ENCODE peak calls at places on chromosomes 2 and 18, in eight cellular contexts. H is endodermal cell, X is fibroblast of mammary gland, G is HFF-Myc, W is Karpas-422, N is astrocyte of the cerebellum, U is HL-60, K is fibroblast of lung. C is an unnamed sample.

GRCh38 chr2:167960089-167960747 is 287.2 kb downstream of the STK39 start:
- DNase-seq in H (no peak), X (no peak), G (no peak), W (no peak), N (no peak), U (no peak), K (no peak), C (no peak)

GRCh38 chr2:131085646-131086045 is 7.6 kb downstream of the FAM168B start:
- DNase-seq in H (no peak), X (no peak), G (no peak), W (no peak), N (peak; percentile 55), U (no peak), K (peak; percentile 66), C (no peak)

GRCh38 chr2:40658917-40659316 is 207.0 kb upstream of the SLC8A1 start:
- DNase-seq in H (peak; percentile 77), X (peak; percentile 38), G (no peak), W (no peak), N (peak; percentile 26), U (no peak), K (peak; percentile 37), C (no peak)

GRCh38 chr2:234287650-234288049 is 209.2 kb downstream of the ARL4C start:
- DNase-seq in H (no peak), X (no peak), G (no peak), W (no peak), N (no peak), U (no peak), K (no peak), C (no peak)

GRCh38 chr2:150373374-150373773 is 114.1 kb downstream of the RND3 start:
- DNase-seq in H (no peak), X (no peak), G (no peak), W (no peak), N (no peak), U (no peak), K (no peak), C (no peak)

GRCh38 chr2:149098722-149099121 is 60.2 kb downstream of the LYPD6B start:
- DNase-seq in H (no peak), X (peak; percentile 11), G (peak; percentile 33), W (no peak), N (peak; percentile 32), U (no peak), K (peak; percentile 89), C (peak; percentile 12)

GRCh38 chr2:29157131-29157530 is 41.9 kb downstream of the CLIP4 start:
- DNase-seq in H (no peak), X (no peak), G (no peak), W (no peak), N (no peak), U (no peak), K (no peak), C (no peak)

GRCh38 chr2:63555299-63555698 is 33.0 kb downstream of the WDPCP start:
- DNase-seq in H (no peak), X (no peak), G (no peak), W (no peak), N (no peak), U (no peak), K (no peak), C (no peak)

GRCh38 chr2:1653956-1654695 is 90.2 kb downstream of the PXDN start:
- DNase-seq in H (peak; percentile 26), X (peak; percentile 84), G (no peak), W (no peak), N (peak; percentile 89), U (no peak), K (peak; percentile 93), C (peak; percentile 56)

GRCh38 chr2:106614511-106615291 is 127.5 kb downstream of the CD8B2 start:
- DNase-seq in H (no peak), X (no peak), G (no peak), W (no peak), N (no peak), U (no peak), K (no peak), C (no peak)

GRCh38 chr2:175167076-175167791 is 769 bp downstream of the ATF2 start:
- DNase-seq in H (peak; percentile 70), X (peak; percentile 48), G (no peak), W (peak; percentile 63), N (no peak), U (peak; percentile 5), K (peak; percentile 49), C (no peak)

GRCh38 chr2:75153221-75153620 is 46.1 kb downstream of the TACR1 start:
- DNase-seq in H (no peak), X (no peak), G (no peak), W (no peak), N (no peak), U (no peak), K (no peak), C (no peak)

GRCh38 chr18:11752116-11752911 is 63.2 kb downstream of the GNAL start:
- DNase-seq in H (peak; percentile 80), X (peak; percentile 48), G (no peak), W (no peak), N (no peak), U (no peak), K (peak; percentile 27), C (peak; percentile 5)

GRCh38 chr2:196066794-196067382 is 1.7 kb downstream of the DNAH7 start:
- DNase-seq in H (no peak), X (peak; percentile 53), G (no peak), W (peak; percentile 76), N (peak; percentile 23), U (no peak), K (no peak), C (no peak)

GRCh38 chr2:54704688-54705605 is 18.5 kb upstream of the EML6 start:
- DNase-seq in H (no peak), X (peak; percentile 76), G (peak; percentile 31), W (peak; percentile 88), N (peak; percentile 62), U (no peak), K (peak; percentile 57), C (no peak)

GRCh38 chr2:2699117-2699497 is 368.0 kb upstream of the MYT1L start:
- DNase-seq in H (peak; percentile 79), X (no peak), G (no peak), W (no peak), N (no peak), U (no peak), K (no peak), C (no peak)

GRCh38 chr18:9475643-9476580 is 599 bp downstream of the RALBP1 start:
- DNase-seq in H (no peak), X (peak; percentile 36), G (no peak), W (peak; percentile 83), N (no peak), U (peak; percentile 74), K (peak; percentile 38), C (no peak)

GRCh38 chr2:238240761-238241711 is 1.2 kb upstream of the HES6 start:
- DNase-seq in H (peak; percentile 95), X (peak; percentile 12), G (no peak), W (peak; percentile 74), N (no peak), U (no peak), K (peak; percentile 34), C (peak; percentile 36)

GRCh38 chr2:139271149-139271548 is 491.0 kb upstream of the NXPH2 start:
- DNase-seq in H (no peak), X (no peak), G (no peak), W (no peak), N (no peak), U (no peak), K (no peak), C (no peak)

GRCh38 chr2:30421026-30421425 is 26.0 kb upstream of the LCLAT1 start:
- DNase-seq in H (peak; percentile 55), X (no peak), G (no peak), W (no peak), N (no peak), U (no peak), K (no peak), C (no peak)

GRCh38 chr2:10452334-10452733 is 4.2 kb upstream of the ODC1 start:
- DNase-seq in H (no peak), X (peak; percentile 88), G (peak; percentile 53), W (no peak), N (no peak), U (no peak), K (peak; percentile 82), C (peak; percentile 52)

GRCh38 chr2:161991991-161992390 is 82.0 kb downstream of the DPP4 start:
- DNase-seq in H (no peak), X (no peak), G (no peak), W (no peak), N (no peak), U (no peak), K (peak; percentile 19), C (no peak)
- H3K4me3 ChIP-seq in H (no peak overlapping the region), X (no peak overlapping the region), G (no peak overlapping the region), W (no peak overlapping the region), N (no peak overlapping the region), U (no peak overlapping the region), K (no peak overlapping the region), C (no peak overlapping the region)

GRCh38 chr2:58633576-58634365 is 392.6 kb upstream of the FANCL start:
- DNase-seq in H (no peak), X (peak; percentile 44), G (no peak), W (no peak), N (peak; percentile 26), U (no peak), K (peak; percentile 71), C (no peak)
- H3K4me3 ChIP-seq in H (no peak overlapping the region), X (no peak overlapping the region), G (no peak overlapping the region), W (no peak overlapping the region), N (no peak overlapping the region), U (no peak overlapping the region), K (no peak overlapping the region), C (no peak overlapping the region)

GRCh38 chr2:109208071-109208950 is 79.3 kb downstream of the SH3RF3 start:
- DNase-seq in H (no peak), X (peak; percentile 88), G (peak; percentile 93), W (peak; percentile 78), N (no peak), U (no peak), K (peak; percentile 51), C (no peak)

GRCh38 chr2:109209941-109210340 is 80.9 kb downstream of the SH3RF3 start:
- DNase-seq in H (no peak), X (no peak), G (no peak), W (no peak), N (no peak), U (no peak), K (peak; percentile 39), C (no peak)

GRCh38 chr2:109208951-109209335 is 79.9 kb downstream of the SH3RF3 start:
- DNase-seq in H (no peak), X (no peak), G (no peak), W (no peak), N (no peak), U (no peak), K (no peak), C (no peak)

GRCh38 chr2:109210431-109211200 is 81.6 kb downstream of the SH3RF3 start:
- DNase-seq in H (peak; percentile 46), X (peak; percentile 55), G (no peak), W (peak; percentile 86), N (no peak), U (no peak), K (peak; percentile 46), C (no peak)

DNA sequence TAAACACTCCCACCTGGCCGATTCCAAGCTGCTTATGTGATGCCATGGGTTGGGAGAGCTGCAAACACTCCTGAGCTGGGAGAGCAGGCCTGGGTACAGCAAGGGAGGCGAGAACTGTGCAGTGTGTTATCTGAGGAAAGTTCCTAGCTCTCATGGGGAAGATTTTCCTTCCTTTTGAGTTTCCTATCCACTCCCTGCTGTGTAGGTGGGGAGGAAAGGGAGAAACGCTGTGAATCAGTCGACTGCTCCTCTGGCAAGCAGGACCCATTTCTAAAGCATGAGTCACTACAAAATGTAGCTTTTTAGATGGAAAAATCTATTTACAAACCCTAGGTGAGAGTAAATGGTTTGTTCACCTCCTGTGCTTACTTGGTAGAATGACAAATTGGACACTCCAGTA is 80.4 kb downstream of the SH3RF3 start:
- DNase-seq in H (no peak), X (peak; percentile 82), G (peak; percentile 36), W (no peak), N (peak; percentile 52), U (no peak), K (peak; percentile 87), C (no peak)
- H3K4me3 ChIP-seq in H (no peak overlapping the region), X (no peak overlapping the region), G (no peak overlapping the region), W (no peak overlapping the region), N (no peak overlapping the region), U (no peak overlapping the region), K (no peak overlapping the region), C (no peak overlapping the region)

GRCh38 chr18:79819064-79819725 is 21.5 kb downstream of the KCNG2 start:
- DNase-seq in H (peak; percentile 16), X (no peak), G (no peak), W (no peak), N (no peak), U (no peak), K (no peak), C (no peak)
- H3K4me3 ChIP-seq in H (no peak overlapping the region), X (no peak overlapping the region), G (no peak overlapping the region), W (no peak overlapping the region), N (no peak overlapping the region), U (no peak overlapping the region), K (no peak overlapping the region), C (no peak overlapping the region)